ENCODE peak calls at places on chromosomes 6 and 20, in four cellular contexts. N, X, V and E are unnamed samples.

GRCh38 chr6:26251354-26252081 is 113.5 kb upstream of the BTN3A2 start:
- DNase-seq in N (no peak), X (no peak), V (peak), E (peak)

GRCh38 chr20:58634121-58634817 is 16.8 kb upstream of the STX16 start:
- DNase-seq in N (no peak), X (no peak), V (no peak), E (no peak)

GRCh38 chr6:25280617-25280990 is 1.4 kb downstream of the CARMIL1 start:
- DNase-seq in N (peak), X (peak), V (no peak), E (no peak)

GRCh38 chr6:33314943-33315752 is 1.3 kb upstream of the TAPBP start:
- DNase-seq in N (peak), X (no peak), V (peak), E (peak)

GRCh38 chr20:10185741-10186558 is 32.7 kb upstream of the SNAP25 start:
- DNase-seq in N (peak), X (peak), V (no peak), E (no peak)

GRCh38 chr20:54219751-54220426 is 12.0 kb downstream of the PFDN4 start:
- DNase-seq in N (peak), X (peak), V (no peak), E (no peak)

GRCh38 chr20:35303735-35304431 is 11.7 kb upstream of the FAM83C start:
- DNase-seq in N (peak), X (peak), V (peak), E (peak)

GRCh38 chr6:105359419-105360366 is 43.2 kb downstream of the PREP start:
- DNase-seq in N (peak), X (no peak), V (peak), E (no peak)

GRCh38 chr6:30990422-30991086 is 7.0 kb downstream of the MUC21 start:
- DNase-seq in N (no peak), X (no peak), V (no peak), E (no peak)

GRCh38 chr20:24746351-24746685 is 202.8 kb upstream of the CST7 start:
- DNase-seq in N (peak), X (no peak), V (no peak), E (no peak)

GRCh38 chr6:139161817-139162284 is 27.0 kb downstream of the HECA start:
- DNase-seq in N (no peak), X (no peak), V (no peak), E (no peak)

GRCh38 chr6:140445474-140446004 is 1071.1 kb upstream of the CITED2 start:
- DNase-seq in N (no peak), X (no peak), V (no peak), E (no peak)

GRCh38 chr6:33694977-33695376 is 16.5 kb downstream of the UQCC2 start:
- DNase-seq in N (no peak), X (no peak), V (no peak), E (no peak)

GRCh38 chr6:89118931-89119330 is 1.1 kb upstream of the SRSF12 start:
- DNase-seq in N (no peak), X (no peak), V (no peak), E (no peak)

GRCh38 chr6:29834564-29835436 is 7.2 kb downstream of the HLA-G start:
- DNase-seq in N (no peak), X (no peak), V (peak), E (no peak)

GRCh38 chr6:25558155-25558817 is 93.7 kb upstream of the SCGN start:
- DNase-seq in N (no peak), X (no peak), V (no peak), E (no peak)

GRCh38 chr6:5214570-5215052 is 46.1 kb downstream of the LYRM4 start:
- DNase-seq in N (peak), X (peak), V (peak), E (peak)

GRCh38 chr6:23621026-23621425 is 505.0 kb upstream of the NRSN1 start:
- DNase-seq in N (no peak), X (no peak), V (no peak), E (no peak)

GRCh38 chr6:17709476-17709875 is 2.8 kb upstream of the NUP153 start:
- DNase-seq in N (no peak), X (no peak), V (no peak), E (no peak)

GRCh38 chr20:32040142-32040953 is 11.7 kb upstream of the HCK start:
- DNase-seq in N (no peak), X (no peak), V (no peak), E (no peak)

GRCh38 chr20:22791877-22792525 is 207.6 kb upstream of the FOXA2 start:
- DNase-seq in N (peak), X (no peak), V (no peak), E (no peak)

GRCh38 chr20:41058007-41058673 is 29.5 kb downstream of the TOP1 start:
- DNase-seq in N (peak), X (peak), V (peak), E (no peak)

GRCh38 chr6:6790891-6791290 is 202.4 kb downstream of the LY86 start:
- DNase-seq in N (peak), X (peak), V (no peak), E (no peak)

GRCh38 chr20:31605902-31606677 is 1.0 kb downstream of the ID1 start:
- DNase-seq in N (no peak), X (peak), V (peak), E (no peak)

GRCh38 chr6:4870821-4871494 is 94.8 kb downstream of the CDYL start:
- DNase-seq in N (no peak), X (no peak), V (no peak), E (no peak)

GRCh38 chr6:11168091-11168635 is 56.6 kb upstream of the ERVFRD-1 start:
- DNase-seq in N (no peak), X (no peak), V (no peak), E (no peak)

GRCh38 chr6:73394577-73395354 is at the start of gene DDX43:
- DNase-seq in N (no peak), X (no peak), V (no peak), E (peak)

GRCh38 chr6:149129401-149130077 is 188.0 kb upstream of the TAB2 start:
- DNase-seq in N (no peak), X (no peak), V (no peak), E (no peak)

DNA sequence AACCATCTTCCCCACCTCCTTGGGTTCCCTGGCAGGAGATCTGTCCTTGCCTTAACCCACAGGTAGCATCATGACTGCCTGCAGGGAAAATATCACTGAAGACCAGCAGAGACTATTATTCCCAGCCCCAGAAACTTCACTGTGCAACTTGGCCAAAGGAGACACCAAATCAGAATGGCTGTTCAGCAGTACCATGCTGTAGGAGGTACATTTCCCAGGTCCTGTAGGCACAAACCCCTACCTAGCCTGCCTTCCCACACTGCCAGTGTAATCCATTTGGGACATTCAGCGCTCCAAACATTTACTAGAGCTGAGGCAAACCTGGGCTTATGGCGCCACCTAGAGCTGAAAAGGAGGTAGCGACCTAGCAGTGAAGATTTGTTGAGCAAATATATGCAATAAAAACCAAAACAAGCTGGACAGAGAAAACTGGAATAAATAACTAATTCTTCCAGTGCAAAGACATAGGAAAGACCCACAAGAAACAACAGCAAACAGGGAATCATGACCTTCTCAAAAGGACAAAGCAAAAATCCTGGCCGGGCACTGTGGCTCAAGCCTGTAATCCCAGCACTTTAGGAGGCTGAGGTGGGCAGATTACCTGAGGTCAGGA is 60.3 kb downstream of the VTA1 start:
- DNase-seq in N (peak), X (peak), V (peak), E (peak)
- TF ChIP-seq RNF2 in N (no peak), X (no peak), V (no peak), E (no peak)

DNA sequence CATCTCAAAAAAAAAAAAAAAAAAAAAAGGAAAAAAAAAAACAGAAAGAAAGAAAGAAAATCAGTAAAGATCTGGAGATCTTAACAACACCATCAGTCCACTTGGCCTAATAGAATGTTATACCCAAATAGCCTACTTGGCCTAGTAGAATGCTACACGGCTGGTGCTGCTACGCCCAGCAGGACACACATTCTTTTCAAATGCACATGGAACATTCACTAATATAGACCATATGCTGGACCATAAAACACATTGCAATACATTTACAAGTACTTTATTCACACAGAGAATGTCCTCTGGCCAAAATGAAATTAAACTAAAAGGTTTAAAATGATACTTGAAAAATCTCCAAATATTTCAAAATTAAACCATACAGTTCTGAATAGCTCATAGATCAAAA is 80.0 kb upstream of the TNFAIP3 start:
- DNase-seq in N (no peak), X (no peak), V (no peak), E (no peak)
- TF ChIP-seq RFX5 in N (no peak), X (no peak), V (no peak), E (no peak)

GRCh38 chr6:163366288-163366687 is 48.2 kb upstream of the QKI start:
- DNase-seq in N (no peak), X (no peak), V (no peak), E (no peak)

GRCh38 chr6:163369628-163370365 is 44.7 kb upstream of the QKI start:
- DNase-seq in N (no peak), X (no peak), V (no peak), E (no peak)

GRCh38 chr6:163367388-163368183 is 46.9 kb upstream of the QKI start:
- DNase-seq in N (no peak), X (no peak), V (no peak), E (no peak)

GRCh38 chr6:163370807-163371206 is 43.7 kb upstream of the QKI start:
- DNase-seq in N (no peak), X (no peak), V (no peak), E (no peak)

DNA sequence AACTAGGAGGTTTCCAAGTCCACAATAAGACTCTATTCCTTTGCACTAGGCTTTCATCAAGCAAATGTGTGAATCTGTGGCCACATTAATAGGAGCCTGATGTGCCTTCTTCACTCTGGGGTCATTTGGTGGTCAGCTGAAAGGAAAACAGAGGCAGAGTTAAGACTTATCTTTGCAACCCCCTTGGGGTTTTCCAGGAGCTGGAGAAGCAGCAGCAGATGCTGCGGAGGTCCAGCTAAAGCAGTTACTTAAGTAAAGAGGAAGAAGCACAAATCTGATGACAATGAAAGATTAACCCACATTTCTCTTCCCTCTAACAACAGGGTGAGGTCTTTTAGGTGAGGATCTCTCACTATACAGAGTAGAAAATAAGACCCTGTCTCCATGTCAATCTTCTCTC is 45.4 kb upstream of the QKI start:
- DNase-seq in N (no peak), X (no peak), V (no peak), E (no peak)
- TF ChIP-seq RNF2 in N (no peak), X (no peak), V (no peak), E (no peak)

GRCh38 chr6:3440911-3441310 is 15.9 kb downstream of the SLC22A23 start:
- DNase-seq in N (no peak), X (no peak), V (no peak), E (no peak)

GRCh38 chr6:3446197-3446596 is 10.7 kb downstream of the SLC22A23 start:
- DNase-seq in N (no peak), X (no peak), V (no peak), E (no peak)

GRCh38 chr6:3444276-3445088 is 12.4 kb downstream of the SLC22A23 start:
- DNase-seq in N (no peak), X (peak), V (no peak), E (peak)

GRCh38 chr6:3442444-3443220 is 14.2 kb downstream of the SLC22A23 start:
- DNase-seq in N (peak), X (no peak), V (peak), E (no peak)

DNA sequence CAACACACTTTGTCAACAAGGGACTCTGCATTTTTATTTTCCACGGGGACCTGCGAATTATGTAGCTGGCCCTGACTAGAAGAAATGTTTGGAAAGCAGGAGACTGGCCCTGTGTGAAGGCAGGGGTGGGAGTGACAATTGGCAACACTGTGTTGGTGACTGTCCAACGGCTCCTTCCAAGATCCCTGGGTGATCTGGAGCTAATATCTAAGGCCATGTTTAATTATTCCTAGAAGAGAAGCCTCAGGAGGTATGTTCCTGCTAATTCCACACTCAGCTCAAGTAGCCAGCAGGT is 13.7 kb downstream of the SLC22A23 start:
- DNase-seq in N (no peak), X (no peak), V (no peak), E (no peak)
- TF ChIP-seq RFX5 in N (no peak), X (no peak), V (no peak), E (no peak)

GRCh38 chr6:118281291-118281690 is 266.8 kb upstream of the PLN start:
- DNase-seq in N (no peak), X (peak), V (no peak), E (no peak)
- TF ChIP-seq RNF2 in N (no peak), X (no peak), V (no peak), E (no peak)

DNA sequence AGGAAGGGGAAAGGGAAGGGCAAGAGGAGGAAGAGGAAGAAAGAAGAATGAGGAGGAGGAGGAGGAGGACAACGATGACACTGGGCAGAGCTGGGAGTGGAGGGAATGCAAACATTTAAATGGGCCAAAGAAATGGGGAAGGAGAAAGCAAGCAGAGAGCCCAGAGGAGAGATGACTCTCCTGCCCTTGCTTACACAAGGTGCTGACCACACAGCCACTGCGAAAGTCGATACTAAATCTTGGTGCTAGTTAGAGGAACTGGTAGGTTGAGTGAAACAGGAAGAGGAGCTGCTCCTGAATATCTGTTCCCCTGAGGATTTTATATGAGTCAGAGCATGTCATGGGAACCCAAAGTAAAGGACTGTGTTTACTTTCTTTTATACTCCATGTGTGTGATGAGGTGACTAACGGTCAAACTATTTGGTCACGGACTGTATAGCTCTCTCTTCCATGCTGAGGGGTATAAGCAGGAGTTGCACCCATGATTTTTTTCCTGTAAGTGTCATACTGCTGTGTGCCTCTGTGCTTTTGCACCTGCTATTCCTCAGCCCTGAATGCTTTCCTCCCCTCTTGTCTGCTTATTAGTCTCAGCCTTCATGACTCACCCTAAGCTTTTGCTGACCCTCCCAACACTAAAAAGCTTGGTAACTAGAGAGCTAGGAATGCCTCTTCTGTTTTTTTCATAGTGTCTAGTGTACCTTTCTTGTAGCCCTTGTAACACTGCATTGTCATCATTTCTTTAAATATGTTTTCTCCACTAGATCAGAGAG is 9.5 kb upstream of the PAQR8 start:
- DNase-seq in N (peak), X (peak), V (peak), E (no peak)
- TF ChIP-seq RFX5 in N (no peak), X (no peak), V (no peak), E (no peak)

GRCh38 chr6:157946865-157947532 is 34.7 kb upstream of the SYNJ2 start:
- DNase-seq in N (peak), X (peak), V (peak), E (no peak)
- TF ChIP-seq RNF2 in N (no peak), X (no peak), V (no peak), E (no peak)

GRCh38 chr20:5774438-5774837 is 24.2 kb downstream of the SHLD1 start:
- DNase-seq in N (no peak), X (no peak), V (no peak), E (no peak)
- TF ChIP-seq RFX5 in N (no peak), X (no peak), V (no peak), E (no peak)

GRCh38 chr6:41535766-41536165 is 10.4 kb upstream of the FOXP4 start:
- DNase-seq in N (no peak), X (no peak), V (no peak), E (no peak)
- TF ChIP-seq RNF2 in N (no peak), X (no peak), V (no peak), E (no peak)